ENCODE peak calls at places on chromosome 3, in four cellular contexts. One of them, this sample, is unnamed.
A peak's percentile ranks its signal among the peaks of the same experiment; 100 is the strongest.

GRCh38 chr3:113495035-113495434 is 19.9 kb downstream of the SPICE1 start:
- DNase-seq in HepG2: peak; percentile 34
- DNase-seq in K562: peak; percentile 16
- DNase-seq in GM12878: no peak
- DNase-seq in this sample: peak; percentile 23

GRCh38 chr3:10602769-10603768 is 97.7 kb upstream of the ATP2B2 start:
- DNase-seq in GM12878: peak; percentile 37
- DNase-seq in HepG2: no peak
- DNase-seq in K562: no peak
- DNase-seq in this sample: no peak

GRCh38 chr3:34856081-34856480 is 783.2 kb upstream of the ARPP21 start:
- DNase-seq in GM12878: no peak
- DNase-seq in K562: no peak
- DNase-seq in HepG2: no peak
- DNase-seq in this sample: no peak

GRCh38 chr3:182668974-182669373 is 124.3 kb upstream of the ATP11B start:
- DNase-seq in GM12878: no peak
- DNase-seq in HepG2: no peak
- DNase-seq in K562: no peak
- DNase-seq in this sample: no peak

GRCh38 chr3:106573605-106574004 is 704.8 kb upstream of the CBLB start:
- DNase-seq in HepG2: no peak
- DNase-seq in K562: no peak
- DNase-seq in GM12878: no peak
- DNase-seq in this sample: no peak

GRCh38 chr3:184968115-184968514 is 156.1 kb downstream of the VPS8 start:
- DNase-seq in HepG2: no peak
- DNase-seq in K562: no peak
- DNase-seq in GM12878: no peak
- DNase-seq in this sample: no peak

GRCh38 chr3:157491136-157491535 is 12.1 kb downstream of the VEPH1 start:
- DNase-seq in GM12878: no peak
- DNase-seq in K562: no peak
- DNase-seq in HepG2: no peak
- DNase-seq in this sample: no peak

GRCh38 chr3:190877925-190878324 is 15.4 kb upstream of the GMNC start:
- DNase-seq in K562: peak; percentile 23
- DNase-seq in GM12878: no peak
- DNase-seq in HepG2: no peak
- DNase-seq in this sample: no peak

GRCh38 chr3:67384790-67385397 is 269.5 kb downstream of the SUCLG2 start:
- DNase-seq in HepG2: peak; percentile 23
- DNase-seq in GM12878: no peak
- DNase-seq in K562: peak; percentile 63
- DNase-seq in this sample: peak; percentile 42

GRCh38 chr3:164832216-164832615 is 246.1 kb downstream of the SI start:
- DNase-seq in K562: no peak
- DNase-seq in GM12878: no peak
- DNase-seq in HepG2: no peak
- DNase-seq in this sample: no peak

GRCh38 chr3:20683912-20684311 is 497.9 kb upstream of the SGO1 start:
- DNase-seq in K562: no peak
- DNase-seq in GM12878: no peak
- DNase-seq in HepG2: no peak
- DNase-seq in this sample: no peak

GRCh38 chr3:183975981-183976662 is 41.6 kb downstream of the ABCC5 start:
- DNase-seq in K562: peak; percentile 85
- DNase-seq in GM12878: no peak
- DNase-seq in HepG2: no peak
- DNase-seq in this sample: no peak

GRCh38 chr3:65342084-65342683 is 654.4 kb upstream of the ADAMTS9 start:
- DNase-seq in GM12878: no peak
- DNase-seq in K562: peak; percentile 75
- DNase-seq in HepG2: peak; percentile 35
- DNase-seq in this sample: peak; percentile 42

GRCh38 chr3:52289338-52289746 is 1.7 kb downstream of the GLYCTK start:
- DNase-seq in GM12878: no peak
- DNase-seq in K562: no peak
- DNase-seq in HepG2: no peak
- DNase-seq in this sample: no peak

GRCh38 chr3:36804295-36805055 is 40.1 kb upstream of the DCLK3 start:
- DNase-seq in GM12878: no peak
- DNase-seq in HepG2: no peak
- DNase-seq in K562: no peak
- DNase-seq in this sample: no peak

GRCh38 chr3:40714771-40715170 is 190.0 kb downstream of the ZNF621 start:
- DNase-seq in GM12878: no peak
- DNase-seq in HepG2: no peak
- DNase-seq in K562: no peak
- DNase-seq in this sample: no peak

GRCh38 chr3:16069149-16069922 is 105.1 kb upstream of the GALNT15 start:
- DNase-seq in K562: no peak
- DNase-seq in HepG2: peak; percentile 87
- DNase-seq in GM12878: no peak
- DNase-seq in this sample: no peak

GRCh38 chr3:53255775-53256703 is at the start of gene TKT:
- DNase-seq in GM12878: peak; percentile 26
- DNase-seq in HepG2: peak; percentile 63
- DNase-seq in K562: peak; percentile 91
- DNase-seq in this sample: no peak

GRCh38 chr3:195104340-195104739 is 166.6 kb downstream of the XXYLT1 start:
- DNase-seq in HepG2: no peak
- DNase-seq in GM12878: no peak
- DNase-seq in K562: no peak
- DNase-seq in this sample: no peak

GRCh38 chr3:61452536-61452991 is 108.8 kb upstream of the PTPRG start:
- DNase-seq in GM12878: no peak
- DNase-seq in HepG2: no peak
- DNase-seq in K562: no peak
- DNase-seq in this sample: no peak

GRCh38 chr3:126338796-126339241 is 18.4 kb downstream of the KLF15 start:
- DNase-seq in HepG2: no peak
- DNase-seq in K562: no peak
- DNase-seq in GM12878: no peak
- DNase-seq in this sample: no peak

GRCh38 chr3:111570404-111571030 is 24.6 kb downstream of the ZBED2 start:
- DNase-seq in GM12878: no peak
- DNase-seq in K562: no peak
- DNase-seq in HepG2: no peak
- DNase-seq in this sample: no peak

GRCh38 chr3:172332256-172333041 is 115.8 kb downstream of the GHSR start:
- DNase-seq in GM12878: no peak
- DNase-seq in HepG2: peak; percentile 57
- DNase-seq in K562: peak; percentile 72
- DNase-seq in this sample: no peak

GRCh38 chr3:72847282-72847681 is 963 bp downstream of the SHQ1 start:
- DNase-seq in K562: no peak
- DNase-seq in HepG2: no peak
- DNase-seq in GM12878: no peak
- DNase-seq in this sample: no peak

GRCh38 chr3:72844436-72844999 is 3.7 kb downstream of the SHQ1 start:
- DNase-seq in K562: no peak
- DNase-seq in HepG2: no peak
- DNase-seq in GM12878: no peak
- DNase-seq in this sample: no peak

GRCh38 chr3:72847751-72848702 is at the start of gene SHQ1:
- DNase-seq in K562: peak; percentile 96
- DNase-seq in GM12878: peak; percentile 81
- DNase-seq in HepG2: peak; percentile 91
- DNase-seq in this sample: peak; percentile 82

GRCh38 chr3:72848703-72849081 is 447 bp upstream of the SHQ1 start:
- DNase-seq in GM12878: peak; percentile 71
- DNase-seq in HepG2: no peak
- DNase-seq in K562: no peak
- DNase-seq in this sample: no peak
- TF ChIP-seq ZBTB33 in GM12878: no peak
- TF ChIP-seq ZBTB33 in HepG2: no peak
- TF ChIP-seq ZBTB33 in K562: no peak
- TF ChIP-seq ZBTB33 in this sample: no peak

GRCh38 chr3:193190387-193190786 is 50.6 kb upstream of the PLAAT1 start:
- DNase-seq in HepG2: peak; percentile 23
- DNase-seq in GM12878: no peak
- DNase-seq in K562: peak; percentile 24
- DNase-seq in this sample: peak; percentile 19
- TF ChIP-seq ATF3 in HepG2: no peak
- TF ChIP-seq ATF3 in GM12878: no peak
- TF ChIP-seq ATF3 in K562: no peak
- TF ChIP-seq ATF3 in this sample: no peak

GRCh38 chr3:42300013-42300412 is 34.0 kb upstream of the CCK start:
- DNase-seq in HepG2: peak; percentile 10
- DNase-seq in K562: peak; percentile 40
- DNase-seq in GM12878: no peak
- DNase-seq in this sample: no peak
- TF ChIP-seq RAD21 in HepG2: no peak
- TF ChIP-seq RAD21 in K562: no peak
- TF ChIP-seq RAD21 in GM12878: no peak
- TF ChIP-seq RAD21 in this sample: no peak

DNA sequence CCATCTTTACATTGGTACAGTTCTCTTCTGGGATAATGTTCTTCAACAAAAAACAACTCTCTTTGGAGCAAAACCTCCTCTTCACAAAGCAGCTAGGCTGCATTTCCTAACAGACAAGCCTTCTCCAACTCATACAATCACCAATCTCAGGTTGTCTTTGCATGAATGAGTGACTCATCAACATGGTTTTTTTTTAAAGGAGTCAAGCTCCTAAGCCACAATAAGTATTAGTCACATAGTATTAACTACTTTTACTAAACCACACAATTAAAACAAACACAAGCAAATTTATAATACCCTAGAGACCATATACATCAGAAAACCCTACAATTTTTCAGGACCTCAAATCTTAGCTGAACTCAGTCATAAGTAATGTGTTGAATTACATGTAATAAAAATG is 137.4 kb downstream of the TBC1D5 start:
- DNase-seq in K562: no peak
- DNase-seq in GM12878: no peak
- DNase-seq in HepG2: peak; percentile 7
- DNase-seq in this sample: peak; percentile 61
- TF ChIP-seq ZBTB33 in K562: no peak
- TF ChIP-seq ZBTB33 in GM12878: no peak
- TF ChIP-seq ZBTB33 in HepG2: no peak
- TF ChIP-seq ZBTB33 in this sample: no peak

This sample was measured in HCT116.